ENCODE peak calls at places on chromosomes 13 and 19, in four cellular contexts. K, G, Y and L are unnamed samples.

GRCh38 chr13:29195459-29195858 is 375.3 kb downstream of the MTUS2 start:
- DNase-seq in K (no peak), G (peak), Y (no peak), L (no peak)

GRCh38 chr19:55590109-55590508 is 9.2 kb downstream of the FIZ1 start:
- DNase-seq in K (no peak), G (no peak), Y (no peak), L (no peak)

GRCh38 chr13:76730220-76730619 is 156.0 kb downstream of the KCTD12 start:
- DNase-seq in K (no peak), G (no peak), Y (no peak), L (no peak)

GRCh38 chr19:41324921-41325639 is 15.1 kb downstream of the CCDC97 start:
- DNase-seq in K (peak), G (peak), Y (no peak), L (peak)

GRCh38 chr19:39126312-39126561 is 651 bp downstream of the PAK4 start:
- DNase-seq in K (no peak), G (no peak), Y (no peak), L (no peak)

GRCh38 chr19:3576696-3577443 is 4.1 kb downstream of the HMG20B start:
- DNase-seq in K (peak), G (peak), Y (peak), L (peak)

GRCh38 chr13:34779171-34779570 is 162.9 kb upstream of the NBEA start:
- DNase-seq in K (no peak), G (no peak), Y (no peak), L (no peak)

GRCh38 chr19:58406818-58407657 is 1.4 kb upstream of the ZNF584 start:
- DNase-seq in K (no peak), G (no peak), Y (no peak), L (no peak)

GRCh38 chr19:36245210-36246005 is 30.5 kb downstream of the ZNF146 start:
- DNase-seq in K (no peak), G (peak), Y (peak), L (peak)